ENCODE peak calls at places on chromosome 7, in seven cellular contexts. A, Y, L, V, B, S and T are unnamed samples.

GRCh38 chr7:47516985-47517590 is 64.8 kb downstream of the TNS3 start:
- DNase-seq in B (no peak), V (no peak), L (no peak), A (no peak), Y (no peak), S (no peak), T (no peak)

GRCh38 chr7:106199024-106199423 is 85.8 kb downstream of the NAMPT start:
- DNase-seq in L (no peak), B (no peak), V (no peak), Y (no peak), S (no peak), A (no peak), T (no peak)

GRCh38 chr7:94182066-94182465 is 177.9 kb upstream of the BET1 start:
- DNase-seq in V (no peak), A (no peak), Y (no peak), L (no peak), B (no peak), S (peak; percentile 96), T (no peak)

GRCh38 chr7:28722684-28723083 is 235.4 kb downstream of the TRIL start:
- DNase-seq in V (no peak), S (no peak), B (no peak), Y (no peak), L (peak; percentile 76), A (no peak), T (no peak)

GRCh38 chr7:122261442-122261841 is 43.1 kb downstream of the FEZF1 start:
- DNase-seq in B (no peak), Y (no peak), A (no peak), V (no peak), L (no peak), S (no peak), T (no peak)

GRCh38 chr7:42010751-42011150 is 226.3 kb downstream of the GLI3 start:
- DNase-seq in A (no peak), L (no peak), B (no peak), V (no peak), Y (no peak), S (no peak), T (no peak)

GRCh38 chr7:20219446-20220292 is 2.5 kb upstream of the MACC1 start:
- DNase-seq in B (no peak), A (peak; percentile 61), Y (peak; percentile 79), V (no peak), L (no peak), S (peak; percentile 100), T (no peak)

GRCh38 chr7:37448637-37449331 is at the start of gene ELMO1:
- DNase-seq in A (peak; percentile 93), V (peak; percentile 85), S (peak; percentile 9), B (peak; percentile 89), L (peak; percentile 68), Y (peak; percentile 89), T (peak; percentile 91)

GRCh38 chr7:100974021-100974420 is 4.7 kb downstream of the MUC12 start:
- DNase-seq in L (no peak), A (no peak), Y (no peak), S (peak; percentile 29), V (no peak), B (no peak), T (no peak)

GRCh38 chr7:5597772-5598171 is 174.1 kb upstream of the TNRC18 start:
- DNase-seq in A (no peak), V (no peak), S (peak; percentile 79), Y (no peak), L (no peak), B (no peak), T (no peak)

GRCh38 chr7:45244996-45245395 is 87.4 kb downstream of the RAMP3 start:
- DNase-seq in L (no peak), Y (no peak), B (no peak), S (no peak), A (no peak), V (no peak), T (no peak)

GRCh38 chr7:157693071-157693520 is 356.3 kb downstream of the DNAJB6 start:
- DNase-seq in B (no peak), L (no peak), A (no peak), Y (peak; percentile 57), V (no peak), S (no peak), T (no peak)

GRCh38 chr7:101410743-101411476 is 48.2 kb downstream of the COL26A1 start:
- DNase-seq in A (peak; percentile 75), L (no peak), Y (no peak), B (peak; percentile 77), S (peak; percentile 26), V (peak; percentile 73), T (peak; percentile 83)

GRCh38 chr7:118080947-118081346 is 103.0 kb upstream of the LSM8 start:
- DNase-seq in S (peak; percentile 57), V (no peak), A (peak; percentile 37), Y (no peak), B (peak; percentile 61), L (no peak), T (peak; percentile 29)